ENCODE peak calls at places on chromosomes 11 and 22, in ten cellular contexts. U, I, A, K, G, W, X, T, Y and J are unnamed samples.

GRCh38 chr11:34331329-34331728 is 26.5 kb downstream of the ABTB2 start:
- DNase-seq in K (no peak), X (peak; percentile 86), Y (no peak), G (peak; percentile 53), I (no peak), W (peak; percentile 42), A (no peak), T (no peak), U (no peak), J (peak; percentile 75)

GRCh38 chr22:33519140-33519973 is 400.9 kb downstream of the LARGE1 start:
- DNase-seq in I (peak; percentile 51), Y (peak; percentile 67), U (peak; percentile 78), T (no peak), X (peak; percentile 4), K (peak; percentile 32), G (peak; percentile 73), A (no peak), W (peak; percentile 57), J (peak; percentile 43)

GRCh38 chr11:1059759-1060158 is 14.9 kb upstream of the MUC2 start:
- DNase-seq in Y (no peak), T (no peak), G (no peak), I (no peak), X (no peak), K (peak; percentile 7), U (no peak), A (peak; percentile 27), W (no peak), J (no peak)

GRCh38 chr22:22422629-22423112 is 85.9 kb downstream of the ZNF280B start:
- DNase-seq in W (peak; percentile 74), X (peak; percentile 48), T (peak; percentile 60), K (peak; percentile 66), G (peak; percentile 82), Y (peak; percentile 90), A (peak; percentile 67), U (peak; percentile 92), I (peak; percentile 69), J (peak; percentile 17)

GRCh38 chr22:46803031-46803880 is 40.8 kb downstream of the TBC1D22A start:
- DNase-seq in A (peak; percentile 67), I (no peak), G (peak; percentile 49), U (peak; percentile 68), Y (peak; percentile 90), K (peak; percentile 59), T (peak; percentile 65), W (peak; percentile 43), X (peak; percentile 60), J (no peak)

GRCh38 chr11:36157151-36157519 is 132.1 kb downstream of the COMMD9 start:
- DNase-seq in Y (no peak), U (no peak), X (no peak), A (no peak), W (no peak), I (no peak), K (no peak), T (no peak), G (no peak), J (no peak)

GRCh38 chr22:22087854-22088657 is 105.5 kb upstream of the TOP3B start:
- DNase-seq in A (no peak), U (no peak), I (no peak), W (no peak), T (peak; percentile 57), Y (no peak), K (no peak), G (no peak), X (no peak), J (no peak)

GRCh38 chr11:27215471-27216267 is 147.3 kb downstream of the CCDC34 start:
- DNase-seq in I (peak; percentile 45), A (peak; percentile 61), Y (peak; percentile 66), G (no peak), U (no peak), T (peak; percentile 45), X (no peak), W (peak; percentile 13), K (peak; percentile 25), J (no peak)

GRCh38 chr11:116835791-116836647 is 1.4 kb downstream of the APOA1 start:
- DNase-seq in U (peak; percentile 96), I (peak; percentile 76), X (peak; percentile 98), G (peak; percentile 96), K (peak; percentile 90), T (peak; percentile 82), Y (peak; percentile 96), W (peak; percentile 87), A (peak; percentile 94), J (peak; percentile 72)

DNA sequence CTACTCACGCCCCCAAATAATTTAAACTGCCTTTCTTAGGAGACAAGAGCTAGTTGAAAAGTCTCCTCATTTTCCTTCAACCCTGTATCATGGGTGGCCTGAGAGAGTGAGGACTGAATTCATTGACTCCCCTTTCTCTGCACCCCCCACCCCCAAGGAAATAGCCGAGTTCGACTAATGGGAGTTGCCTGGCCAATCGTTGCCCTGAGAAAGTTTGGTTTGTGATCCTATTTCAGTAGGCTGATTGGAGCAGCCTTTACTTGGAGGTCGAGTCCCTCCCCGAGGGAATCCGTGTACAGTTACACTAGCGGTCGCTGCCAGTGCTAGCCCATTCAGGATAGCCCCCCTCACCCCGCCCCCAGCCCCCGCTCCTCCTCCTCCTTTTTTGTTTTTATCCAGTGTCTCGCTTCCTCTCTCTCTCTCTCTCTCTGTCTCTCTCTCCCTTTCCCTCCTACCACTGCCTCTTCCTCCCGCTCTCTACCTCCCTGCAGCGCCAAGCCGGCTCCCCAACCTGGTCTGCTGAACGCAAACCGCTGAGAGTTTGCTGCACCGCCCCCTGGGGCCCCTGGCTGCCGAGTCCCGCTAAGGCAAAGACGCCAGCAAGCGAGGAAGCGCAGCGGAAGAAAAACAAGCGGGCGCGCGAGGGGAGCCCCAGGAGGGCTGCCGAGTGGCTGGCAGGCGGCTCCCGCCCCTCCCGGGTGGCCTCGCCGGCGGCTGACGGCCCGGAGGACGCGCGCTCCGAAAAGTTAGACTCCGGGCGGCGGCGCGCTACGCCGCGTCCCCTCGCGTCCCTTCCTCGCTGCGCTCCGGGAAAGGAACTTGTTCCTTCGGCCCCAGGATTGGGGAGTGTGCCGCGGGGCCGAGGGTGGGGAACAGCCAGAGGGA is at the start of gene GRAMD1B:
- DNase-seq in K (no peak), I (peak; percentile 85), W (peak; percentile 38), A (peak; percentile 63), X (peak; percentile 81), Y (peak; percentile 93), G (peak; percentile 70), T (peak; percentile 53), U (peak; percentile 95), J (no peak)
- H3K4me3 ChIP-seq in K (peak within 1 kb of the TSS; percentile 30), I (peak within 1 kb of the TSS; percentile 76), W (peak within 1 kb of the TSS; percentile 62), A (peak within 1 kb of the TSS; percentile 82), X (peak within 1 kb of the TSS; percentile 88), Y (peak within 1 kb of the TSS; percentile 96), G (peak within 1 kb of the TSS; percentile 63), T (peak within 1 kb of the TSS; percentile 49), U (peak within 1 kb of the TSS; percentile 90), J (peak within 1 kb of the TSS; percentile 67)

GRCh38 chr11:22476589-22476988 is 138.4 kb downstream of the SLC17A6 start:
- DNase-seq in T (no peak), W (no peak), Y (no peak), I (no peak), A (no peak), G (no peak), U (no peak), X (no peak), K (no peak), J (no peak)

GRCh38 chr11:22471405-22471804 is 133.2 kb downstream of the SLC17A6 start:
- DNase-seq in X (no peak), K (no peak), G (no peak), W (no peak), I (no peak), A (no peak), U (no peak), Y (no peak), T (no peak), J (no peak)

GRCh38 chr11:22467741-22468140 is 129.6 kb downstream of the SLC17A6 start:
- DNase-seq in Y (no peak), U (no peak), K (no peak), I (no peak), T (no peak), A (no peak), X (no peak), W (no peak), G (no peak), J (no peak)

GRCh38 chr11:22474621-22475020 is 136.4 kb downstream of the SLC17A6 start:
- DNase-seq in K (no peak), A (no peak), X (no peak), W (no peak), I (no peak), U (no peak), T (no peak), Y (no peak), G (no peak), J (no peak)

DNA sequence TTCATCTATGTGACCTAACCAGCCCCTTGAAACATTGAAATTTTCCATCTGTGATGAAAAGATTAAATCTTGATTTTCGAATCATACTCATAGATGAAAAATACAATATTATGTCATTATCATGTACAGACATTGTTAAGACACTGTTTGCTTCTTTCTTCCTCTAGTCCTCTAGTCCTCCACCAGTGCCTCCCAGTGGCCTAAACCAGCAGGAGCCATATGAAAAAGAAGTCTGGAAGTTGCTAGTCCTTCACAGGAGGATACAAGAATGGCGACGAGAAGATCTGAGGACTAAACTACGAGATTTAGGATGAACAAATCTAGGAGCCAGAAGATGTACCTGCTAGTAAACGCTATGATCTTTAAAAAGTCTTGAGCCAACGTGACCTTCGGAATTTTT is 134.1 kb downstream of the SLC17A6 start:
- DNase-seq in K (no peak), Y (peak; percentile 67), G (peak; percentile 16), W (no peak), X (peak; percentile 51), I (no peak), T (no peak), U (peak; percentile 13), A (no peak), J (no peak)
- TF ChIP-seq CTCF in K (no peak), Y (peak; percentile 68), G (peak; percentile 38), W (no peak), X (peak; percentile 64), I (no peak), T (no peak), U (peak; percentile 45), A (peak; percentile 7), J (peak; percentile 8)

DNA sequence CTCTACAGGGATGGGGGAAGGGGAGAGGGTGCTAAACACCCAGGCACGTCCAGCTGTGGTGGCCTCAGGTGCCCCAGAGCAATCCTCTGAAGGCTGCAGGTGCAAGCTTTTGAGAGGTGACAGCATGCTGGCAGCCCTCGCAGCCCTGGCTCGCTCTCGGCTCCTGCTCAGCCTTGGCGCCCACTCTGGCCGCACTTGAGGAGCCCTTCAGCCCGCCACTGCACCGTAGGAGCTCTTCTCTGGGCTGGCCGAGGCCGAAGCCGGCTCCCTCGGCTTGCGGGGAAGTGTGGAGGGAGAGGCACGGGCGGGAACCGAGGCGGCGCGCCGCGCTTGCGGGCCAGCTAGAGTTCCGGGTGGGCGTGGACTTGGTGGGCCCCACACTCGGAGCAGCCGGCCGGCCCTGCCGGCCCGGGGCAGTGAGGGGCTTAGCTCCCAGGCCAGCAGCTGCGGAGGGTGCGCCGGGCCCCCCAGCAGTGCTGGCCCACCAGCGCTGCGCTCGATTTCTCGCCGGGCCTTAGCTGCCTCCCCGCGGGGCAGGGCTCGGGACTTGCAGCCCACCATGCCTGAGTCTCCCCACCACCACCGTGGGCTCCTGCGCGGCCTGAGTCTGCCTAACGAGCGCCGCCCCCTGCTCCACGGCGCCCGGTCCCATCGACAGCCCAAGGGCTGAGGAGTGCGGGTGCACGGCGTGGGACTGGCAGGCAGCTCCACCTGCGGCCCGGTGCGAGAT is 112.1 kb downstream of the TRIM29 start:
- DNase-seq in I (no peak), W (peak; percentile 9), K (no peak), T (no peak), X (no peak), Y (no peak), G (no peak), U (no peak), A (no peak), J (no peak)
- H3K4me3 ChIP-seq in I (no peak overlapping the region), W (no peak overlapping the region), K (no peak overlapping the region), T (no peak overlapping the region), X (no peak overlapping the region), Y (no peak overlapping the region), G (no peak overlapping the region), U (no peak overlapping the region), A (no peak overlapping the region), J (no peak overlapping the region)

GRCh38 chr11:31798057-31799035 is 12.8 kb downstream of the PAX6 start:
- DNase-seq in X (no peak), G (no peak), A (peak; percentile 54), W (no peak), T (no peak), K (no peak), Y (peak; percentile 95), I (no peak), U (peak; percentile 94), J (no peak)
- TF ChIP-seq CTCF in X (no peak), G (peak; percentile 35), A (no peak), W (no peak), T (no peak), K (no peak), Y (peak; percentile 76), I (no peak), U (peak; percentile 65), J (peak; percentile 36)